ENCODE peak calls at places on chromosomes 6 and 20, in seven cellular contexts. J, A, I, Y, O, P and L are unnamed samples.

GRCh38 chr6:45116714-45117410 is 211.3 kb upstream of the RUNX2 start:
- DNase-seq in J (no peak), A (no peak), I (peak), Y (peak), O (no peak), P (no peak), L (no peak)

GRCh38 chr6:131638013-131638412 is 911 bp downstream of the ENPP3 start:
- DNase-seq in J (no peak), A (no peak), I (no peak), Y (no peak), O (no peak), P (no peak), L (no peak)

GRCh38 chr20:35776513-35777101 is 4.8 kb downstream of the PHF20 start:
- DNase-seq in J (peak), A (no peak), I (peak), Y (no peak), O (no peak), P (peak), L (no peak)

GRCh38 chr20:63011798-63012197 is 5.0 kb upstream of the BHLHE23 start:
- DNase-seq in J (no peak), A (no peak), I (peak), Y (no peak), O (no peak), P (no peak), L (no peak)

GRCh38 chr6:170038251-170038650 is 252.6 kb downstream of the DLL1 start:
- DNase-seq in J (no peak), A (no peak), I (no peak), Y (no peak), O (no peak), P (no peak), L (no peak)

GRCh38 chr6:154864086-154864430 is 130.8 kb downstream of the SCAF8 start:
- DNase-seq in J (no peak), A (no peak), I (no peak), Y (no peak), O (no peak), P (no peak), L (no peak)

GRCh38 chr6:167968091-167968490 is 29.4 kb upstream of the KIF25 start:
- DNase-seq in J (no peak), A (no peak), I (no peak), Y (no peak), O (no peak), P (no peak), L (no peak)

GRCh38 chr6:6900566-6901204 is 207.1 kb upstream of the RREB1 start:
- DNase-seq in J (no peak), A (no peak), I (no peak), Y (no peak), O (no peak), P (no peak), L (no peak)

GRCh38 chr6:21402368-21402767 is 191.2 kb upstream of the SOX4 start:
- DNase-seq in J (no peak), A (no peak), I (peak), Y (peak), O (no peak), P (no peak), L (no peak)

GRCh38 chr20:835220-836045 is 1.9 kb downstream of the FAM110A start:
- DNase-seq in J (peak), A (no peak), I (peak), Y (no peak), O (no peak), P (no peak), L (no peak)

GRCh38 chr20:46011631-46012482 is 3.1 kb downstream of the MMP9 start:
- DNase-seq in J (peak), A (no peak), I (peak), Y (no peak), O (no peak), P (no peak), L (no peak)

GRCh38 chr6:72132425-72132824 is 246.1 kb downstream of the RIMS1 start:
- DNase-seq in J (no peak), A (no peak), I (peak), Y (no peak), O (no peak), P (no peak), L (no peak)

GRCh38 chr6:33633462-33634158 is 12.5 kb downstream of the ITPR3 start:
- DNase-seq in J (peak), A (peak), I (peak), Y (no peak), O (peak), P (no peak), L (peak)

GRCh38 chr20:12056836-12057235 is 139.1 kb downstream of the BTBD3 start:
- DNase-seq in J (no peak), A (no peak), I (peak), Y (no peak), O (no peak), P (no peak), L (no peak)

GRCh38 chr6:99369533-99369932 is 20.1 kb upstream of the FAXC start:
- DNase-seq in J (no peak), A (no peak), I (no peak), Y (no peak), O (no peak), P (no peak), L (no peak)

GRCh38 chr20:10119336-10119735 is 84.5 kb downstream of the ANKEF1 start:
- DNase-seq in J (no peak), A (no peak), I (no peak), Y (no peak), O (no peak), P (no peak), L (no peak)

GRCh38 chr6:41728073-41728936 is 7.1 kb downstream of the TFEB start:
- DNase-seq in J (no peak), A (no peak), I (no peak), Y (no peak), O (peak), P (no peak), L (peak)

GRCh38 chr20:53104889-53105288 is 132.7 kb downstream of the TSHZ2 start:
- DNase-seq in J (no peak), A (no peak), I (peak), Y (no peak), O (no peak), P (no peak), L (no peak)

GRCh38 chr20:956330-956951 is 40.3 kb upstream of the ANGPT4 start:
- DNase-seq in J (peak), A (peak), I (peak), Y (peak), O (peak), P (no peak), L (peak)

GRCh38 chr6:37897321-37897720 is 77.8 kb downstream of the ZFAND3 start:
- DNase-seq in J (no peak), A (no peak), I (no peak), Y (no peak), O (no peak), P (peak), L (no peak)

GRCh38 chr6:159074120-159074684 is 29.4 kb upstream of the TAGAP start:
- DNase-seq in J (peak), A (no peak), I (peak), Y (no peak), O (no peak), P (no peak), L (peak)

GRCh38 chr6:45445749-45446454 is 68.2 kb upstream of the SUPT3H start:
- DNase-seq in J (peak), A (no peak), I (peak), Y (peak), O (no peak), P (peak), L (no peak)

GRCh38 chr20:38272961-38273360 is 12.4 kb upstream of the KIAA1755 start:
- DNase-seq in J (no peak), A (no peak), I (peak), Y (no peak), O (no peak), P (no peak), L (no peak)

GRCh38 chr6:136739501-136739900 is 52.8 kb downstream of the MAP3K5 start:
- DNase-seq in J (no peak), A (no peak), I (no peak), Y (no peak), O (no peak), P (no peak), L (no peak)

GRCh38 chr20:46831633-46832011 is 63.0 kb upstream of the EYA2 start:
- DNase-seq in J (no peak), A (no peak), I (peak), Y (no peak), O (no peak), P (no peak), L (no peak)

GRCh38 chr6:143586557-143586956 is 75.0 kb upstream of the FUCA2 start:
- DNase-seq in J (peak), A (no peak), I (no peak), Y (no peak), O (no peak), P (no peak), L (no peak)